ENCODE peak calls at places on chromosomes 16 and 17, in seven cellular contexts. One of them, this sample, is unnamed.

GRCh38 chr17:77694391-77695363 is 263.8 kb upstream of the TNRC6C start:
- DNase-seq in colonic mucosa: no peak
- DNase-seq in SK-N-SH: no peak
- DNase-seq in left cardiac atrium: no peak
- DNase-seq in fibroblast of pulmonary artery: no peak
- DNase-seq in germinal center: no peak
- DNase-seq in NCI-H2081: no peak
- DNase-seq in this sample: no peak

GRCh38 chr17:8953152-8953885 is 12.2 kb downstream of the PIK3R5 start:
- DNase-seq in NCI-H2081: no peak
- DNase-seq in colonic mucosa: no peak
- DNase-seq in left cardiac atrium: no peak
- DNase-seq in germinal center: no peak
- DNase-seq in fibroblast of pulmonary artery: no peak
- DNase-seq in SK-N-SH: no peak
- DNase-seq in this sample: no peak

GRCh38 chr16:81838794-81839193 is 59.7 kb downstream of the PLCG2 start:
- DNase-seq in germinal center: no peak
- DNase-seq in SK-N-SH: no peak
- DNase-seq in left cardiac atrium: no peak
- DNase-seq in NCI-H2081: no peak
- DNase-seq in fibroblast of pulmonary artery: no peak
- DNase-seq in colonic mucosa: no peak
- DNase-seq in this sample: no peak

GRCh38 chr16:53836680-53837079 is 132.7 kb downstream of the FTO start:
- DNase-seq in colonic mucosa: no peak
- DNase-seq in germinal center: no peak
- DNase-seq in left cardiac atrium: no peak
- DNase-seq in SK-N-SH: no peak
- DNase-seq in fibroblast of pulmonary artery: no peak
- DNase-seq in NCI-H2081: no peak
- DNase-seq in this sample: no peak

GRCh38 chr17:258906-259305 is 77.5 kb upstream of the DOC2B start:
- DNase-seq in SK-N-SH: no peak
- DNase-seq in left cardiac atrium: peak
- DNase-seq in fibroblast of pulmonary artery: no peak
- DNase-seq in NCI-H2081: no peak
- DNase-seq in colonic mucosa: peak
- DNase-seq in germinal center: no peak
- DNase-seq in this sample: no peak

GRCh38 chr17:49486012-49486641 is 9.0 kb upstream of the NGFR start:
- DNase-seq in fibroblast of pulmonary artery: no peak
- DNase-seq in SK-N-SH: no peak
- DNase-seq in NCI-H2081: no peak
- DNase-seq in colonic mucosa: no peak
- DNase-seq in left cardiac atrium: no peak
- DNase-seq in germinal center: no peak
- DNase-seq in this sample: peak

GRCh38 chr16:17382949-17383348 is 87.8 kb downstream of the XYLT1 start:
- DNase-seq in left cardiac atrium: no peak
- DNase-seq in germinal center: no peak
- DNase-seq in NCI-H2081: no peak
- DNase-seq in colonic mucosa: no peak
- DNase-seq in fibroblast of pulmonary artery: no peak
- DNase-seq in SK-N-SH: no peak
- DNase-seq in this sample: no peak

GRCh38 chr17:76816590-76817135 is 51.5 kb upstream of the MGAT5B start:
- DNase-seq in fibroblast of pulmonary artery: peak
- DNase-seq in colonic mucosa: no peak
- DNase-seq in germinal center: peak
- DNase-seq in NCI-H2081: peak
- DNase-seq in left cardiac atrium: peak
- DNase-seq in SK-N-SH: peak
- DNase-seq in this sample: peak

GRCh38 chr16:88939814-88940195 is 37.2 kb downstream of the CBFA2T3 start:
- DNase-seq in colonic mucosa: no peak
- DNase-seq in NCI-H2081: no peak
- DNase-seq in left cardiac atrium: peak
- DNase-seq in fibroblast of pulmonary artery: no peak
- DNase-seq in germinal center: no peak
- DNase-seq in SK-N-SH: no peak
- DNase-seq in this sample: no peak

GRCh38 chr17:43655702-43656275 is 5.9 kb downstream of the MEOX1 start:
- DNase-seq in fibroblast of pulmonary artery: no peak
- DNase-seq in colonic mucosa: no peak
- DNase-seq in NCI-H2081: no peak
- DNase-seq in germinal center: no peak
- DNase-seq in left cardiac atrium: no peak
- DNase-seq in SK-N-SH: no peak
- DNase-seq in this sample: no peak

GRCh38 chr16:27463741-27464662 is 62.0 kb downstream of the IL21R start:
- DNase-seq in colonic mucosa: no peak
- DNase-seq in NCI-H2081: no peak
- DNase-seq in left cardiac atrium: no peak
- DNase-seq in germinal center: no peak
- DNase-seq in SK-N-SH: no peak
- DNase-seq in fibroblast of pulmonary artery: no peak
- DNase-seq in this sample: no peak

GRCh38 chr17:6526362-6527152 is 29.8 kb downstream of the PITPNM3 start:
- DNase-seq in left cardiac atrium: no peak
- DNase-seq in germinal center: no peak
- DNase-seq in colonic mucosa: no peak
- DNase-seq in fibroblast of pulmonary artery: peak
- DNase-seq in NCI-H2081: no peak
- DNase-seq in SK-N-SH: no peak
- DNase-seq in this sample: no peak

GRCh38 chr16:87569601-87570559 is 32.4 kb upstream of the JPH3 start:
- DNase-seq in SK-N-SH: peak
- DNase-seq in NCI-H2081: no peak
- DNase-seq in germinal center: no peak
- DNase-seq in left cardiac atrium: no peak
- DNase-seq in colonic mucosa: no peak
- DNase-seq in fibroblast of pulmonary artery: no peak
- DNase-seq in this sample: no peak

GRCh38 chr16:86996081-86996480 is 321.1 kb downstream of the C16orf95 start:
- DNase-seq in left cardiac atrium: no peak
- DNase-seq in SK-N-SH: no peak
- DNase-seq in fibroblast of pulmonary artery: no peak
- DNase-seq in NCI-H2081: no peak
- DNase-seq in germinal center: no peak
- DNase-seq in colonic mucosa: no peak
- DNase-seq in this sample: no peak

GRCh38 chr17:77027271-77027670 is 113.5 kb upstream of the SEC14L1 start:
- DNase-seq in NCI-H2081: no peak
- DNase-seq in germinal center: no peak
- DNase-seq in colonic mucosa: no peak
- DNase-seq in SK-N-SH: no peak
- DNase-seq in left cardiac atrium: no peak
- DNase-seq in fibroblast of pulmonary artery: no peak
- DNase-seq in this sample: no peak

GRCh38 chr16:58286280-58286679 is 8.5 kb downstream of the PRSS54 start:
- DNase-seq in NCI-H2081: no peak
- DNase-seq in SK-N-SH: no peak
- DNase-seq in germinal center: no peak
- DNase-seq in fibroblast of pulmonary artery: no peak
- DNase-seq in left cardiac atrium: no peak
- DNase-seq in colonic mucosa: no peak
- DNase-seq in this sample: no peak

GRCh38 chr17:45368661-45369060 is 51.8 kb upstream of the MAP3K14 start:
- DNase-seq in germinal center: no peak
- DNase-seq in colonic mucosa: no peak
- DNase-seq in SK-N-SH: no peak
- DNase-seq in left cardiac atrium: no peak
- DNase-seq in NCI-H2081: no peak
- DNase-seq in fibroblast of pulmonary artery: peak
- DNase-seq in this sample: no peak

GRCh38 chr17:21302711-21303425 is 18.4 kb downstream of the MAP2K3 start:
- DNase-seq in left cardiac atrium: no peak
- DNase-seq in NCI-H2081: no peak
- DNase-seq in colonic mucosa: no peak
- DNase-seq in SK-N-SH: peak
- DNase-seq in germinal center: no peak
- DNase-seq in fibroblast of pulmonary artery: no peak
- DNase-seq in this sample: no peak

GRCh38 chr16:14002416-14002815 is 68.7 kb upstream of the MRTFB start:
- DNase-seq in fibroblast of pulmonary artery: no peak
- DNase-seq in NCI-H2081: no peak
- DNase-seq in germinal center: no peak
- DNase-seq in SK-N-SH: no peak
- DNase-seq in colonic mucosa: no peak
- DNase-seq in left cardiac atrium: no peak
- DNase-seq in this sample: no peak

GRCh38 chr17:44389281-44389680 is at the start of gene ITGA2B:
- DNase-seq in NCI-H2081: no peak
- DNase-seq in left cardiac atrium: no peak
- DNase-seq in colonic mucosa: no peak
- DNase-seq in germinal center: no peak
- DNase-seq in fibroblast of pulmonary artery: no peak
- DNase-seq in SK-N-SH: no peak
- DNase-seq in this sample: no peak

GRCh38 chr17:7841622-7842379 is 7.8 kb downstream of the KDM6B start:
- DNase-seq in fibroblast of pulmonary artery: peak
- DNase-seq in colonic mucosa: peak
- DNase-seq in germinal center: peak
- DNase-seq in SK-N-SH: peak
- DNase-seq in left cardiac atrium: peak
- DNase-seq in NCI-H2081: peak
- DNase-seq in this sample: peak

GRCh38 chr17:73706858-73707257 is 62.6 kb upstream of the SDK2 start:
- DNase-seq in left cardiac atrium: no peak
- DNase-seq in colonic mucosa: no peak
- DNase-seq in SK-N-SH: no peak
- DNase-seq in NCI-H2081: peak
- DNase-seq in fibroblast of pulmonary artery: no peak
- DNase-seq in germinal center: no peak
- DNase-seq in this sample: no peak

GRCh38 chr16:81492965-81493754 is 48.6 kb downstream of the CMIP start:
- DNase-seq in left cardiac atrium: no peak
- DNase-seq in SK-N-SH: no peak
- DNase-seq in colonic mucosa: no peak
- DNase-seq in germinal center: no peak
- DNase-seq in NCI-H2081: no peak
- DNase-seq in fibroblast of pulmonary artery: no peak
- DNase-seq in this sample: no peak

GRCh38 chr16:20610192-20610891 is 34.2 kb upstream of the ACSM2B start:
- DNase-seq in colonic mucosa: no peak
- DNase-seq in germinal center: no peak
- DNase-seq in fibroblast of pulmonary artery: no peak
- DNase-seq in left cardiac atrium: peak
- DNase-seq in NCI-H2081: no peak
- DNase-seq in SK-N-SH: no peak
- DNase-seq in this sample: peak

GRCh38 chr17:32445075-32445427 is 741 bp downstream of the PSMD11 start:
- DNase-seq in NCI-H2081: no peak
- DNase-seq in fibroblast of pulmonary artery: peak
- DNase-seq in left cardiac atrium: peak
- DNase-seq in colonic mucosa: peak
- DNase-seq in germinal center: peak
- DNase-seq in SK-N-SH: no peak
- DNase-seq in this sample: peak

GRCh38 chr16:102060-102855 is 24.2 kb downstream of the MPG start:
- DNase-seq in fibroblast of pulmonary artery: peak
- DNase-seq in left cardiac atrium: peak
- DNase-seq in colonic mucosa: no peak
- DNase-seq in NCI-H2081: no peak
- DNase-seq in SK-N-SH: no peak
- DNase-seq in germinal center: no peak
- DNase-seq in this sample: peak

GRCh38 chr16:56771558-56772279 is 41.8 kb downstream of the NUP93 start:
- DNase-seq in germinal center: no peak
- DNase-seq in SK-N-SH: no peak
- DNase-seq in fibroblast of pulmonary artery: no peak
- DNase-seq in colonic mucosa: no peak
- DNase-seq in NCI-H2081: no peak
- DNase-seq in left cardiac atrium: no peak
- DNase-seq in this sample: peak

GRCh38 chr17:5823219-5823618 is 238.9 kb upstream of the NLRP1 start:
- DNase-seq in germinal center: no peak
- DNase-seq in SK-N-SH: no peak
- DNase-seq in fibroblast of pulmonary artery: no peak
- DNase-seq in left cardiac atrium: no peak
- DNase-seq in colonic mucosa: no peak
- DNase-seq in NCI-H2081: no peak
- DNase-seq in this sample: no peak

GRCh38 chr17:74979408-74980146 is 7.0 kb upstream of the HID1 start:
- DNase-seq in fibroblast of pulmonary artery: no peak
- DNase-seq in NCI-H2081: no peak
- DNase-seq in colonic mucosa: no peak
- DNase-seq in left cardiac atrium: no peak
- DNase-seq in SK-N-SH: no peak
- DNase-seq in germinal center: no peak
- DNase-seq in this sample: no peak

GRCh38 chr16:4612474-4612931 is 2.2 kb downstream of the UBALD1 start:
- DNase-seq in fibroblast of pulmonary artery: no peak
- DNase-seq in colonic mucosa: no peak
- DNase-seq in germinal center: no peak
- DNase-seq in left cardiac atrium: no peak
- DNase-seq in NCI-H2081: no peak
- DNase-seq in SK-N-SH: peak
- DNase-seq in this sample: no peak

GRCh38 chr17:69048634-69049033 is 12.1 kb downstream of the ABCA9 start:
- DNase-seq in SK-N-SH: no peak
- DNase-seq in germinal center: no peak
- DNase-seq in left cardiac atrium: no peak
- DNase-seq in fibroblast of pulmonary artery: no peak
- DNase-seq in colonic mucosa: no peak
- DNase-seq in NCI-H2081: no peak
- DNase-seq in this sample: no peak

GRCh38 chr16:54290203-54291106 is 3.9 kb upstream of the IRX3 start:
- DNase-seq in colonic mucosa: no peak
- DNase-seq in left cardiac atrium: no peak
- DNase-seq in fibroblast of pulmonary artery: no peak
- DNase-seq in NCI-H2081: no peak
- DNase-seq in germinal center: no peak
- DNase-seq in SK-N-SH: no peak
- DNase-seq in this sample: no peak

GRCh38 chr17:62995377-62995885 is 29.4 kb downstream of the TANC2 start:
- DNase-seq in colonic mucosa: no peak
- DNase-seq in SK-N-SH: peak
- DNase-seq in germinal center: no peak
- DNase-seq in left cardiac atrium: no peak
- DNase-seq in NCI-H2081: peak
- DNase-seq in fibroblast of pulmonary artery: peak
- DNase-seq in this sample: peak

GRCh38 chr17:18213666-18214270 is 11.7 kb upstream of the LLGL1 start:
- DNase-seq in left cardiac atrium: no peak
- DNase-seq in NCI-H2081: no peak
- DNase-seq in fibroblast of pulmonary artery: no peak
- DNase-seq in germinal center: no peak
- DNase-seq in SK-N-SH: no peak
- DNase-seq in colonic mucosa: no peak
- DNase-seq in this sample: peak

GRCh38 chr16:87252269-87252970 is 64.8 kb downstream of the C16orf95 start:
- DNase-seq in NCI-H2081: no peak
- DNase-seq in left cardiac atrium: no peak
- DNase-seq in SK-N-SH: no peak
- DNase-seq in colonic mucosa: no peak
- DNase-seq in fibroblast of pulmonary artery: no peak
- DNase-seq in germinal center: no peak
- DNase-seq in this sample: no peak

GRCh38 chr17:41519501-41520224 is 973 bp upstream of the KRT15 start:
- DNase-seq in colonic mucosa: no peak
- DNase-seq in fibroblast of pulmonary artery: no peak
- DNase-seq in left cardiac atrium: no peak
- DNase-seq in SK-N-SH: no peak
- DNase-seq in NCI-H2081: peak
- DNase-seq in germinal center: no peak
- DNase-seq in this sample: peak

GRCh38 chr16:4415538-4416199 is 727 bp downstream of the CORO7 start:
- DNase-seq in colonic mucosa: peak
- DNase-seq in left cardiac atrium: peak
- DNase-seq in germinal center: peak
- DNase-seq in fibroblast of pulmonary artery: no peak
- DNase-seq in NCI-H2081: peak
- DNase-seq in SK-N-SH: peak
- DNase-seq in this sample: peak

GRCh38 chr17:40582328-40582901 is 17.1 kb upstream of the CCR7 start:
- DNase-seq in colonic mucosa: no peak
- DNase-seq in fibroblast of pulmonary artery: peak
- DNase-seq in left cardiac atrium: peak
- DNase-seq in SK-N-SH: no peak
- DNase-seq in germinal center: no peak
- DNase-seq in NCI-H2081: peak
- DNase-seq in this sample: peak